ENCODE peak calls at places on chromosome 5, in six cellular contexts. X is GM03348; S is stomach; B is activated naive CD4-positive, alpha-beta T cell treated with anti-CD3 and anti-CD28 coated beads, Interleukin-2, amount 50 U/mL, for 16 hours; J is activated CD8-positive, alpha-beta memory T cell treated with anti-CD3 and anti-CD28 coated beads for 24 hours; A is AG09319. N is an unnamed sample.

GRCh38 chr5:55467862-55468551 is 66.8 kb downstream of the PLPP1 start:
- DNase-seq in A (no peak), X (no peak), S (no peak), J (no peak), B (no peak), N (no peak)

GRCh38 chr5:114362197-114362976 is 517 bp downstream of the KCNN2 start:
- DNase-seq in S (no peak), B (no peak), A (no peak), X (peak), J (no peak), N (peak)

GRCh38 chr5:16784843-16785791 is 151.0 kb downstream of the MYO10 start:
- DNase-seq in A (no peak), B (peak), S (no peak), J (no peak), X (no peak), N (no peak)

GRCh38 chr5:107670028-107670926 is 460 bp downstream of the EFNA5 start:
- DNase-seq in J (peak), X (peak), A (no peak), B (no peak), S (peak), N (no peak)

GRCh38 chr5:122715095-122715494 is 59.8 kb upstream of the SNX2 start:
- DNase-seq in A (no peak), S (no peak), J (no peak), B (no peak), X (peak), N (no peak)

GRCh38 chr5:164012376-164012775 is 507.0 kb downstream of the MAT2B start:
- DNase-seq in S (no peak), X (no peak), B (no peak), A (no peak), J (no peak), N (no peak)

GRCh38 chr5:1468247-1468612 is 23.0 kb upstream of the SLC6A3 start:
- DNase-seq in B (no peak), J (no peak), S (no peak), X (peak), A (no peak), N (no peak)

GRCh38 chr5:9529041-9529480 is 16.8 kb downstream of the SEMA5A start:
- DNase-seq in B (no peak), S (no peak), J (no peak), X (no peak), A (no peak), N (peak)

GRCh38 chr5:33701251-33701650 is 190.5 kb downstream of the ADAMTS12 start:
- DNase-seq in B (no peak), X (peak), A (no peak), S (no peak), J (no peak), N (no peak)

GRCh38 chr5:535781-536698 is 11.8 kb upstream of the SLC9A3 start:
- DNase-seq in S (no peak), X (no peak), B (peak), J (no peak), A (no peak), N (no peak)

GRCh38 chr5:96336351-96336985 is 96.6 kb downstream of the PCSK1 start:
- DNase-seq in X (peak), B (peak), S (peak), A (peak), J (peak), N (peak)

GRCh38 chr5:153983885-153984284 is 54.8 kb downstream of the FAM114A2 start:
- DNase-seq in X (no peak), B (no peak), A (no peak), J (no peak), S (no peak), N (no peak)

GRCh38 chr5:19266791-19267190 is 721.2 kb downstream of the CDH18 start:
- DNase-seq in X (no peak), A (no peak), J (no peak), B (no peak), S (no peak), N (no peak)

GRCh38 chr5:98109561-98110006 is 663.9 kb upstream of the RGMB start:
- DNase-seq in S (no peak), B (no peak), A (peak), X (peak), J (no peak), N (no peak)

GRCh38 chr5:159341914-159342313 is 11.6 kb upstream of the IL12B start:
- DNase-seq in J (no peak), X (peak), B (no peak), A (peak), S (no peak), N (peak)

GRCh38 chr5:135026645-135027317 is 7.2 kb downstream of the PITX1 start:
- DNase-seq in A (no peak), B (no peak), J (no peak), X (no peak), S (no peak), N (no peak)

GRCh38 chr5:39219433-39219832 is at the start of gene FYB1:
- DNase-seq in A (peak), X (peak), B (no peak), J (no peak), S (no peak), N (no peak)

GRCh38 chr5:71483355-71483754 is 27.9 kb downstream of the BDP1 start:
- DNase-seq in J (no peak), X (peak), B (no peak), A (no peak), S (no peak), N (no peak)

GRCh38 chr5:181181650-181182565 is 23.1 kb downstream of the TRIM7 start:
- DNase-seq in S (peak), B (peak), J (peak), X (peak), A (no peak), N (peak)

GRCh38 chr5:142499591-142500384 is 175.0 kb upstream of the SPRY4 start:
- DNase-seq in A (no peak), B (no peak), S (no peak), X (no peak), J (peak), N (no peak)

GRCh38 chr5:176837707-176838115 is 27.4 kb downstream of the UNC5A start:
- DNase-seq in S (peak), X (peak), J (peak), A (peak), B (peak), N (peak)

GRCh38 chr5:154476343-154477213 is 1.4 kb downstream of the HAND1 start:
- DNase-seq in S (no peak), B (no peak), J (no peak), A (no peak), X (no peak), N (no peak)

GRCh38 chr5:106171708-106172107 is 1499.0 kb downstream of the EFNA5 start:
- DNase-seq in A (no peak), B (no peak), S (no peak), X (no peak), J (no peak), N (no peak)

GRCh38 chr5:72842816-72843215 is 26.4 kb downstream of the TNPO1 start:
- DNase-seq in J (no peak), A (no peak), S (no peak), B (no peak), X (no peak), N (no peak)

GRCh38 chr5:27733242-27733641 is 694.9 kb upstream of the CDH9 start:
- DNase-seq in B (no peak), X (no peak), A (no peak), S (no peak), J (no peak), N (no peak)

GRCh38 chr5:160799160-160799559 is 52.9 kb downstream of the ATP10B start:
- DNase-seq in A (no peak), J (no peak), S (no peak), X (no peak), B (no peak), N (no peak)

GRCh38 chr5:140544986-140545385 is 2.5 kb upstream of the EIF4EBP3 start:
- DNase-seq in S (no peak), X (no peak), J (no peak), A (no peak), B (no peak), N (no peak)

GRCh38 chr5:154850255-154851062 is at the start of gene FAXDC2:
- DNase-seq in X (peak), J (no peak), B (no peak), A (peak), S (peak), N (peak)

GRCh38 chr5:163005949-163006348 is 431.4 kb upstream of the CCNG1 start:
- DNase-seq in B (no peak), J (no peak), A (no peak), X (no peak), S (no peak), N (no peak)

GRCh38 chr5:92836861-92837755 is 743.9 kb downstream of the NR2F1-AS1 start:
- DNase-seq in B (no peak), X (peak), A (no peak), S (no peak), J (no peak), N (no peak)

GRCh38 chr5:34914671-34915138 is 599 bp downstream of the RAD1 start:
- DNase-seq in S (peak), X (peak), A (no peak), J (peak), B (peak), N (peak)

GRCh38 chr5:9115093-9115492 is 430.8 kb downstream of the SEMA5A start:
- DNase-seq in A (no peak), J (no peak), X (no peak), S (no peak), B (no peak), N (no peak)

GRCh38 chr5:77262685-77263084 is 52.2 kb downstream of the PDE8B start:
- DNase-seq in X (no peak), B (no peak), J (no peak), A (no peak), S (no peak), N (no peak)

GRCh38 chr5:172414618-172415599 is 39.4 kb downstream of the SH3PXD2B start:
- DNase-seq in J (no peak), X (no peak), A (no peak), S (no peak), B (no peak), N (peak)

GRCh38 chr5:151680944-151681427 is 5.7 kb downstream of the SPARC start:
- DNase-seq in X (no peak), S (no peak), B (no peak), J (no peak), A (no peak), N (no peak)

GRCh38 chr5:171336486-171337206 is 27.6 kb downstream of the TLX3 start:
- DNase-seq in B (peak), S (peak), X (peak), A (peak), J (peak), N (peak)

GRCh38 chr5:37417347-37417746 is 38.2 kb downstream of the WDR70 start:
- DNase-seq in X (no peak), J (no peak), S (no peak), A (no peak), B (no peak), N (no peak)

N was measured in pancreas.